ENCODE peak calls at places on chromosomes 13 and 19, in five cellular contexts. D, B, W, E and O are unnamed samples.
A peak's percentile ranks its signal among the peaks of the same experiment; 100 is the strongest.

GRCh38 chr19:15099017-15099582 is 8.1 kb upstream of the SYDE1 start:
- DNase-seq in D (no peak), B (no peak), W (no peak), E (no peak), O (no peak)

GRCh38 chr19:2251577-2252480 is 2.7 kb downstream of the AMH start:
- DNase-seq in D (no peak), B (no peak), W (no peak), E (no peak), O (no peak)

GRCh38 chr19:14118165-14119051 is 846 bp upstream of the PRKACA start:
- DNase-seq in D (no peak), B (peak; percentile 85), W (no peak), E (peak; percentile 64), O (no peak)

GRCh38 chr13:37515226-37515625 is 83.3 kb downstream of the POSTN start:
- DNase-seq in D (no peak), B (no peak), W (no peak), E (no peak), O (no peak)

GRCh38 chr19:23771348-23771747 is 12.7 kb upstream of the ZNF681 start:
- DNase-seq in D (no peak), B (no peak), W (no peak), E (no peak), O (no peak)

GRCh38 chr19:52170304-52170703 is 1.1 kb downstream of the ZNF836 start:
- DNase-seq in D (no peak), B (no peak), W (no peak), E (no peak), O (no peak)

GRCh38 chr19:39590265-39590664 is 12.1 kb upstream of the LGALS13 start:
- DNase-seq in D (no peak), B (no peak), W (no peak), E (no peak), O (no peak)

GRCh38 chr13:34591801-34592454 is 350.1 kb upstream of the NBEA start:
- DNase-seq in D (no peak), B (no peak), W (no peak), E (no peak), O (no peak)

GRCh38 chr19:8475005-8475404 is 27.4 kb downstream of the PRAM1 start:
- DNase-seq in D (no peak), B (no peak), W (no peak), E (no peak), O (no peak)

GRCh38 chr19:5137571-5138124 is 168.7 kb downstream of the KDM4B start:
- DNase-seq in D (no peak), B (no peak), W (no peak), E (no peak), O (no peak)

GRCh38 chr13:71864094-71864980 is 2.7 kb downstream of the DACH1 start:
- DNase-seq in D (no peak), B (no peak), W (no peak), E (peak; percentile 13), O (no peak)

GRCh38 chr13:102328909-102329308 is 72.9 kb downstream of the FGF14 start:
- DNase-seq in D (no peak), B (no peak), W (no peak), E (no peak), O (no peak)

GRCh38 chr13:105365831-105366230 is 1169.6 kb downstream of the EFNB2 start:
- DNase-seq in D (no peak), B (no peak), W (no peak), E (no peak), O (no peak)

GRCh38 chr13:26881154-26881553 is 120.6 kb upstream of the GPR12 start:
- DNase-seq in D (peak; percentile 30), B (no peak), W (no peak), E (peak; percentile 46), O (no peak)

GRCh38 chr19:35266904-35267817 is 1.6 kb upstream of the USF2 start:
- DNase-seq in D (no peak), B (peak; percentile 24), W (peak; percentile 56), E (no peak), O (no peak)

GRCh38 chr13:38636756-38637155 is 50.1 kb upstream of the FREM2 start:
- DNase-seq in D (no peak), B (no peak), W (no peak), E (no peak), O (no peak)

GRCh38 chr13:29817604-29818378 is 32.6 kb downstream of the UBL3 start:
- DNase-seq in D (no peak), B (no peak), W (no peak), E (no peak), O (no peak)

GRCh38 chr13:74325106-74325505 is 190.9 kb upstream of the KLF12 start:
- DNase-seq in D (no peak), B (peak; percentile 82), W (peak; percentile 11), E (peak; percentile 85), O (peak; percentile 27)

GRCh38 chr13:38202730-38203129 is 146.9 kb upstream of the UFM1 start:
- DNase-seq in D (no peak), B (no peak), W (no peak), E (peak; percentile 72), O (no peak)

GRCh38 chr13:111518161-111518791 is 197.8 kb downstream of the TEX29 start:
- DNase-seq in D (no peak), B (no peak), W (peak; percentile 12), E (no peak), O (no peak)

GRCh38 chr19:15378529-15379082 is 981 bp downstream of the AKAP8 start:
- DNase-seq in D (no peak), B (peak; percentile 50), W (peak; percentile 31), E (peak; percentile 38), O (no peak)

GRCh38 chr19:45637890-45638667 is 1.1 kb downstream of the EML2 start:
- DNase-seq in D (no peak), B (peak; percentile 42), W (peak; percentile 62), E (no peak), O (no peak)

GRCh38 chr19:41324921-41325639 is 15.1 kb downstream of the CCDC97 start:
- DNase-seq in D (no peak), B (peak; percentile 75), W (peak; percentile 79), E (peak; percentile 83), O (no peak)

GRCh38 chr13:31301119-31301518 is 101.3 kb downstream of the B3GLCT start:
- DNase-seq in D (no peak), B (no peak), W (no peak), E (no peak), O (no peak)

GRCh38 chr19:2175742-2176141 is 12.0 kb downstream of the DOT1L start:
- DNase-seq in D (no peak), B (no peak), W (no peak), E (no peak), O (no peak)

GRCh38 chr13:36758345-36758744 is 60.7 kb upstream of the RFXAP start:
- DNase-seq in D (no peak), B (no peak), W (no peak), E (no peak), O (no peak)

GRCh38 chr19:703651-704446 is 4.9 kb upstream of the PALM start:
- DNase-seq in D (no peak), B (no peak), W (peak; percentile 85), E (peak; percentile 17), O (peak; percentile 2)

GRCh38 chr13:77733674-77734073 is 36.2 kb downstream of the SLAIN1 start:
- DNase-seq in D (no peak), B (no peak), W (no peak), E (no peak), O (no peak)

GRCh38 chr13:90365130-90365529 is 982.4 kb upstream of the MIR17HG start:
- DNase-seq in D (no peak), B (no peak), W (no peak), E (peak; percentile 16), O (no peak)

GRCh38 chr13:98910501-98910951 is 67.3 kb downstream of the DOCK9 start:
- DNase-seq in D (no peak), B (peak; percentile 54), W (peak; percentile 44), E (peak; percentile 56), O (peak; percentile 50)

GRCh38 chr19:13881692-13882418 is 4.9 kb downstream of the NANOS3 start:
- DNase-seq in D (no peak), B (no peak), W (no peak), E (no peak), O (no peak)

GRCh38 chr19:40472516-40472915 is 5.7 kb downstream of the SPTBN4 start:
- DNase-seq in D (no peak), B (no peak), W (no peak), E (no peak), O (no peak)

GRCh38 chr13:92487238-92487637 is 739.4 kb upstream of the GPC6 start:
- DNase-seq in D (no peak), B (no peak), W (no peak), E (no peak), O (no peak)

GRCh38 chr13:32537580-32538233 is 888 bp downstream of the N4BP2L2 start:
- DNase-seq in D (no peak), B (no peak), W (peak; percentile 8), E (peak; percentile 8), O (no peak)

DNA sequence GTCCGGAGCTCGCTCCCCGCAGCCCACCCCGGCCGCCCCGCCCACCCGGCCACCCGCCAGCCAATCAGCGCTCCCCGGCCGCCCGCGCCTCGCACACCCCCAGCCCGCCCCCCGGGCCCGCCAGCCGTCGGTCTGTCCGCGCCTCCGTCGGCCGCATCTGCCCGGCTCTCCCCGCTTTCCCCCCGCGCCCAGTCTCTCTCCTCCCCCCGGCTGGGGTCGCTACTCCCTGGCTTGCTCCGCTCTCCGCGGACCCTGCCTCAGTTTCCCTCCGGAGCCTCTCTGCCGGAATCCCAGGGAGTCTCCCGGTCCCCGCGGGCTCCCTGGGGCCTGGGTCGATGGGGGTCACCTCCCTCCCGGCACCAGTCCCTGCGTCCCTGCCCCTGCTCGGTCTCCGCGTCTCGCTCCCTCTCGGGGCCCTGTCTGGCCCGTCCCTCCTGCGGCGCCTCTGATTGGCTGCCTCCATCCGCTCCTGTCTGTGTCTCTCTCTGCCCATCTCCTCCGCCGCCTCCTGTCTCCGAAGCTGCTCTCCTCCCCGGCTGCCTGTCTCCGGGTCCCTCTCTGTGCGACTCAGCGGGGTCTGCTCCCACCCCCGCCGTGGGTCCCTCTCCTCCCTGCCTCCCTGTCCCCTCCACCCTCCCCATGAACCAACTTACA is 485 bp downstream of the IL11 start:
- DNase-seq in D (no peak), B (peak; percentile 78), W (peak; percentile 86), E (peak; percentile 66), O (no peak)
- H3K4me3 ChIP-seq in D (peak overlapping the region; percentile 48), B (peak overlapping the region; percentile 68), W (peak overlapping the region; percentile 85), E (peak overlapping the region; percentile 64), O (peak overlapping the region; percentile 47)

GRCh38 chr13:100694722-100695644 is 20.4 kb upstream of the TMTC4 start:
- DNase-seq in D (peak; percentile 44), B (peak; percentile 25), W (peak; percentile 33), E (peak; percentile 80), O (no peak)
- TF ChIP-seq CTCF in D (peak; percentile 75), B (peak; percentile 43), W (peak; percentile 30), E (peak; percentile 75), O (peak; percentile 76)

GRCh38 chr19:22052644-22053013 is 345 bp downstream of the ZNF257 start:
- DNase-seq in D (no peak), B (no peak), W (no peak), E (no peak), O (no peak)
- H3K4me3 ChIP-seq in D (peak overlapping the region; percentile 60), B (peak overlapping the region; percentile 58), W (no peak overlapping the region), E (peak overlapping the region; percentile 41), O (peak overlapping the region; percentile 35)

GRCh38 chr19:49389406-49389805 is 1.4 kb downstream of the KASH5 start:
- DNase-seq in D (no peak), B (no peak), W (no peak), E (no peak), O (no peak)

GRCh38 chr19:49391581-49392399 is 3.7 kb downstream of the KASH5 start:
- DNase-seq in D (no peak), B (peak; percentile 52), W (peak; percentile 89), E (peak; percentile 67), O (peak; percentile 26)

GRCh38 chr19:49387936-49388372 is at the start of gene KASH5:
- DNase-seq in D (no peak), B (no peak), W (peak; percentile 91), E (peak; percentile 57), O (no peak)

GRCh38 chr19:49390978-49391304 is 2.9 kb downstream of the KASH5 start:
- DNase-seq in D (no peak), B (no peak), W (no peak), E (no peak), O (no peak)

GRCh38 chr19:49390131-49390977 is 2.3 kb downstream of the KASH5 start:
- DNase-seq in D (no peak), B (no peak), W (no peak), E (no peak), O (no peak)
- TF ChIP-seq CTCF in D (no peak), B (no peak), W (no peak), E (no peak), O (no peak)